ENCODE peak calls at places on chromosomes 13 and 19, in four cellular contexts. G is NB4, L is ovary, K is A549. D is an unnamed sample.

GRCh38 chr19:35986664-35987570 is 8.1 kb upstream of the SDHAF1 start:
- DNase-seq in G (peak), L (no peak), K (peak), D (no peak)

GRCh38 chr19:29849234-29849633 is 37.4 kb downstream of the CCNE1 start:
- DNase-seq in G (no peak), L (no peak), K (no peak), D (no peak)

GRCh38 chr19:28537896-28538295 is 675.1 kb downstream of the UQCRFS1 start:
- DNase-seq in G (no peak), L (no peak), K (no peak), D (no peak)

GRCh38 chr13:99261040-99261439 is 2.9 kb upstream of the GPR18 start:
- DNase-seq in G (no peak), L (no peak), K (no peak), D (no peak)

GRCh38 chr13:99895428-99895998 is 76.1 kb downstream of the ZIC5 start:
- DNase-seq in G (no peak), L (no peak), K (no peak), D (peak)

GRCh38 chr19:10115392-10116084 is 4.0 kb downstream of the P2RY11 start:
- DNase-seq in G (no peak), L (no peak), K (no peak), D (no peak)

GRCh38 chr19:3673506-3674439 is 26.5 kb downstream of the PIP5K1C start:
- DNase-seq in G (no peak), L (no peak), K (no peak), D (no peak)

GRCh38 chr19:37999309-38000213 is 92.6 kb downstream of the SIPA1L3 start:
- DNase-seq in G (no peak), L (no peak), K (peak), D (no peak)

GRCh38 chr13:102286326-102286725 is 115.5 kb downstream of the FGF14 start:
- DNase-seq in G (no peak), L (no peak), K (peak), D (no peak)

GRCh38 chr13:73672492-73672891 is 461.7 kb downstream of the KLF12 start:
- DNase-seq in G (no peak), L (no peak), K (no peak), D (no peak)

GRCh38 chr19:42132030-42132628 is at the start of gene POU2F2:
- DNase-seq in G (peak), L (no peak), K (no peak), D (no peak)

GRCh38 chr13:110341445-110342247 is 34.6 kb downstream of the COL4A2 start:
- DNase-seq in G (no peak), L (peak), K (no peak), D (no peak)

GRCh38 chr13:80141114-80141849 is 199.6 kb downstream of the SPRY2 start:
- DNase-seq in G (no peak), L (peak), K (no peak), D (no peak)

GRCh38 chr13:105920375-105920774 is 615.1 kb downstream of the EFNB2 start:
- DNase-seq in G (peak), L (no peak), K (no peak), D (no peak)

GRCh38 chr13:83620535-83621220 is 261.6 kb downstream of the SLITRK1 start:
- DNase-seq in G (no peak), L (no peak), K (no peak), D (no peak)

GRCh38 chr19:23254141-23254910 is 4.1 kb upstream of the ZNF724 start:
- DNase-seq in G (no peak), L (no peak), K (no peak), D (no peak)

GRCh38 chr19:48741222-48741999 is 1.0 kb upstream of the RASIP1 start:
- DNase-seq in G (peak), L (peak), K (peak), D (peak)

GRCh38 chr19:7789447-7789846 is 26.4 kb downstream of the CLEC4M start:
- DNase-seq in G (no peak), L (no peak), K (no peak), D (no peak)

GRCh38 chr19:48308695-48309586 is 16.4 kb upstream of the EMP3 start:
- DNase-seq in G (peak), L (no peak), K (no peak), D (peak)

GRCh38 chr19:47891923-47892666 is 6.0 kb upstream of the SULT2A1 start:
- DNase-seq in G (no peak), L (no peak), K (no peak), D (peak)

GRCh38 chr19:30512748-30513389 is 140.7 kb downstream of the ZNF536 start:
- DNase-seq in G (no peak), L (no peak), K (no peak), D (no peak)

GRCh38 chr13:90403330-90404082 is 944.0 kb upstream of the MIR17HG start:
- DNase-seq in G (no peak), L (no peak), K (no peak), D (no peak)

GRCh38 chr19:10096615-10096963 is 5.9 kb downstream of the ANGPTL6 start:
- DNase-seq in G (no peak), L (no peak), K (no peak), D (no peak)

GRCh38 chr13:75326173-75327131 is 155.5 kb downstream of the TBC1D4 start:
- DNase-seq in G (no peak), L (peak), K (no peak), D (peak)
- TF ChIP-seq POLR2A in G (no peak), L (no peak), K (no peak), D (peak)

DNA sequence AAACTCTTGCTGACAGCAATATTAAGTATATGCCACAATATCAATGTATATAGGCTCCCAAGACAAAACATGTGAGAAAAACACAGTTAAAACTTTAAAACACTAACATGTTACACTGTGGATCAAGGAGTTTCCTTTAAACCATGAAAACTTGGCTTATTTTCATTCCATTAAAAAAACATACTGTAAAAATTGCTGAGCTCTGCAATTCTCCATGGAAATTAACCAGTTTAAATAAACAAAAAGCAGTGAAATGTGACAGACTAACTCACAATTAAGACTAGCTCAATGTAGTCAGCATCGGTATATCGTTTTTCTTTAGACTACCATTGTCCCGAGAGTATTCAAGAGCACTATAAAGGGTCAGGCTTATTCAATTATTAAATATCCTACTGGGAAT is 930.5 kb upstream of the SLITRK1 start:
- DNase-seq in G (no peak), L (no peak), K (no peak), D (no peak)
- TF ChIP-seq POLR2A in G (no peak), L (no peak), K (no peak), D (no peak)

DNA sequence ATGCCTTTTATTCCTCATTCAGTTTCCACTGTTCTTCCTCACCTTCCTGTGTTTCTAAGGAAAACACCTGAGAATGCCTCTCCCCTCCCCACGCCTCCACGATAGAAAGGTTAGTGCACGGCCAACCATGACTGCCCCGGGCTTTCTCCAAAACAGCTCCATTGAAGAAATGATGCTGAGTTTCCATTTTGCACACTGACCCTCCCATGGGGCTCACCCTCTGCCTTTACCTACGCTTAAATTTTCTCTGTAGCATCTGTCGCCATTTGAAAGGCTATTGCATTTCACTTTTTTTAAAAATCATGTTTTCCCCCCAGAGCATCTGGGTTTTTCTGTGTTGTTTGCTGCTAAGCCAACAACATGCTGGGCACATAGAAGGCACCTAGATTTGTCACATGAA is 48.2 kb downstream of the ABCC4 start:
- DNase-seq in G (no peak), L (no peak), K (no peak), D (no peak)
- TF ChIP-seq POLR2A in G (no peak), L (no peak), K (no peak), D (no peak)

DNA sequence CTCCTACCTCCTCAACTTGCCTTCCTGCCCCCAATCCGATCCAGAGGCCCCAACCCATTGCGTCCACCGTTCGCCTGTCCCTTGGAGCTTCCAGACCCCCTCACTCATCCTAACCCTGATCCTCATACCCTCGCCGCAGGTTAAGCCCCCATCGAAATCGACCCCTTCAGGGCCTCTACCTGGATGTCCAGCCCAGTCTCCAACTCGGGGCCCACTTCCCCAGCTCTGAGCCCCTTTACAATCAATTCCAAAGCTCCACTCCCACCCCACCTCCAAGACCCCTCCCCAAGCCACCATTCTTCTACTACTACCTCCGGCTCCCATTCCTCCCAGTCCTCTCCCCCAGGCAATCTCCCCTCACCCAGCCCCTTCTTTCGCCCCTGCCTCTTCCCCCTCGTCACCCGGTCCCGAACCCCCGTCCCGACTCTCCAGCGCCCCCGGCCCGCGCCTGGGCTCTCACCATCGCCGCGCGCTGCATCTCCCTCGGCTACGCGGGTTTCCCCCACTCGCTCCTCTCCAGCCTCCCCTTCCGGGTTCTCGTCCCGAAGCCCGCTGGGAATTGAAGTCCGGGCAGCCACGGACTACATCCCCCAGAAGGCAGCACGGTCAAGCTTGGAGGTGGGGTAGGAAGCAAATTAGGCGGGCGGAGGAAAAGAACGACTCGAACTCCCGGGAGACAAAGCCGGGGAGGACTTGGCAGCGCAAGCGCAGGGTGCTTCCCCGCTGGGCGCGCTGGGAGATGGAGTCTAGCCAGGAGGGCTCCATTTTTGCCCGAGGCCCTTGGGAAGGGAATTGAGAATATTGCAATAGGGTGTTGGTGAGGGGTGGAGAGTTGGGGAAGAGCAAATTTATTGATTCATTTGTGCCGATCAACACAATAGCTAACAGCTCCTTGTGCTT is at the start of gene FBXO46:
- DNase-seq in G (peak), L (peak), K (peak), D (peak)
- TF ChIP-seq POLR2A in G (peak), L (peak), K (peak), D (peak)

D was measured in erythroblast.